ENCODE peak calls at places on chromosome 1, in six cellular contexts. C is tibial artery, Z is astrocyte, O is colonic mucosa, W is breast epithelium, H is heart left ventricle. V is an unnamed sample.

GRCh38 chr1:202592141-202592540 is 118.1 kb downstream of the SYT2 start:
- DNase-seq in Z (no peak), C (no peak), O (no peak), H (no peak), W (no peak), V (no peak)

GRCh38 chr1:53079251-53079650 is 17.2 kb downstream of the PODN start:
- DNase-seq in Z (no peak), W (no peak), C (no peak), O (no peak), H (no peak), V (no peak)

GRCh38 chr1:228236744-228237143 is 28.9 kb downstream of the OBSCN start:
- DNase-seq in C (no peak), Z (peak; percentile 10), W (no peak), O (peak; percentile 60), H (no peak), V (no peak)

GRCh38 chr1:19423130-19423529 is 62.2 kb downstream of the CAPZB start:
- DNase-seq in H (peak; percentile 48), Z (no peak), O (no peak), W (no peak), C (no peak), V (no peak)

GRCh38 chr1:101191049-101191448 is 45.8 kb upstream of the S1PR1 start:
- DNase-seq in H (no peak), W (no peak), O (no peak), Z (no peak), C (no peak), V (no peak)

GRCh38 chr1:200975458-200975857 is 48.1 kb downstream of the KIF21B start:
- DNase-seq in O (no peak), C (no peak), Z (no peak), W (no peak), H (no peak), V (no peak)

GRCh38 chr1:6209661-6210605 is 4.0 kb downstream of the RNF207 start:
- DNase-seq in W (no peak), H (no peak), O (peak; percentile 26), Z (no peak), C (no peak), V (no peak)

GRCh38 chr1:230303822-230304221 is 122.3 kb downstream of the PGBD5 start:
- DNase-seq in W (no peak), C (no peak), O (no peak), H (no peak), Z (peak; percentile 52), V (no peak)

GRCh38 chr1:206067486-206068302 is 14.7 kb downstream of the RHEX start:
- DNase-seq in H (no peak), W (no peak), O (no peak), Z (no peak), C (no peak), V (peak; percentile 46)

GRCh38 chr1:11564237-11564636 is 85.3 kb downstream of the DISP3 start:
- DNase-seq in C (no peak), Z (no peak), W (no peak), O (no peak), H (no peak), V (no peak)

GRCh38 chr1:20426371-20426770 is 59.6 kb downstream of the CAMK2N1 start:
- DNase-seq in Z (no peak), O (no peak), H (no peak), W (no peak), C (no peak), V (no peak)

GRCh38 chr1:227726924-227727599 is 8.0 kb downstream of the JMJD4 start:
- DNase-seq in H (no peak), W (no peak), Z (no peak), O (no peak), C (no peak), V (no peak)

GRCh38 chr1:12595839-12596821 is 21.9 kb downstream of the DHRS3 start:
- DNase-seq in W (peak; percentile 97), C (peak; percentile 98), H (peak; percentile 82), Z (peak; percentile 99), O (peak; percentile 90), V (peak; percentile 80)

GRCh38 chr1:11804666-11805453 is 904 bp downstream of the MTHFR start:
- DNase-seq in W (no peak), Z (peak; percentile 62), C (peak; percentile 76), H (peak; percentile 80), O (peak; percentile 59), V (peak; percentile 70)

GRCh38 chr1:176379626-176380339 is 83.2 kb upstream of the PAPPA2 start:
- DNase-seq in W (no peak), H (no peak), C (peak; percentile 74), Z (no peak), O (no peak), V (no peak)

GRCh38 chr1:235093013-235093618 is 35.5 kb downstream of the TOMM20 start:
- DNase-seq in O (peak; percentile 68), C (peak; percentile 76), Z (peak; percentile 53), W (no peak), H (peak; percentile 63), V (no peak)

GRCh38 chr1:193634470-193634869 is 448.1 kb upstream of the B3GALT2 start:
- DNase-seq in H (no peak), C (no peak), O (no peak), W (no peak), Z (no peak), V (no peak)

GRCh38 chr1:156468693-156469345 is 31.8 kb downstream of the MEF2D start:
- DNase-seq in H (no peak), W (no peak), Z (no peak), C (no peak), O (no peak), V (no peak)

GRCh38 chr1:6354659-6355317 is 38.8 kb downstream of the ACOT7 start:
- DNase-seq in Z (no peak), C (no peak), O (no peak), W (no peak), H (no peak), V (no peak)

GRCh38 chr1:81613803-81614202 is 186.9 kb upstream of the ADGRL2 start:
- DNase-seq in H (no peak), O (no peak), C (no peak), Z (no peak), W (no peak), V (no peak)

GRCh38 chr1:226778657-226779058 is 39.6 kb upstream of the ITPKB start:
- DNase-seq in C (no peak), W (peak; percentile 69), Z (peak; percentile 98), O (peak; percentile 49), H (peak; percentile 29), V (no peak)

GRCh38 chr1:33930346-33931114 is 66.7 kb downstream of the HMGB4 start:
- DNase-seq in Z (no peak), W (no peak), O (no peak), C (no peak), H (no peak), V (no peak)

GRCh38 chr1:210437111-210437510 is 108.4 kb downstream of the HHAT start:
- DNase-seq in C (no peak), Z (no peak), H (no peak), O (no peak), W (no peak), V (no peak)

GRCh38 chr1:222046684-222047083 is 304.8 kb upstream of the DUSP10 start:
- DNase-seq in H (no peak), Z (no peak), W (no peak), O (no peak), C (no peak), V (no peak)

DNA sequence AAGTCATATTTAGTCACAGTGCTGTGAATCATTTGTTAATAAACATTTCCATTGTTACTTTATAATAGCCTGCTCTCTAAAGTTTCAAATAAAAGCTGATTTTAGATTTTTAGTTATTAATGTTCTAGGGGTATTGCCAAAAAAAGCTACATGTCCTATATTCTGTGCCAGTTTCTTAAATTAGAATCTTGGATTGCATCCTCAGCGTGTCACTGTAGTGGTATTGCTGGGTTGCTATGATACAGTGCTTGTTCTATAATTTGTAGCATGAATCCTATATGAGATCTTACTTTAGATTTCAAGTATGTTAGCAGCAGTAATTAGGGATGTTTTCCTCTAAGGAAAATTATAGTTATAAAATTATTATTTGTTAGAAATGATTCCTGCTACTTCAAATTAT is 16.4 kb downstream of the PPP2R5A start:
- DNase-seq in H (no peak), O (no peak), C (no peak), W (no peak), Z (no peak), V (no peak)
- H3K4me1 ChIP-seq in H (peaks cover 30% of the 10 kb centered on the region), O (no peaks in the 10 kb centered on the region), C (peaks cover 10% of the 10 kb centered on the region), W (no peaks in the 10 kb centered on the region), Z (no peaks in the 10 kb centered on the region), V (peaks cover 2% of the 10 kb centered on the region)

GRCh38 chr1:207833956-207834660 is 76.8 kb downstream of the CD34 start:
- DNase-seq in O (no peak), W (no peak), C (peak; percentile 52), H (no peak), Z (no peak), V (no peak)
- H3K4me1 ChIP-seq in O (no peaks in the 10 kb centered on the region), W (peaks cover 3% of the 10 kb centered on the region), C (peaks cover 39% of the 10 kb centered on the region), H (peaks cover 91% of the 10 kb centered on the region), Z (no peaks in the 10 kb centered on the region), V (peaks cover 50% of the 10 kb centered on the region)

GRCh38 chr1:66394603-66395002 is 139.3 kb upstream of the SGIP1 start:
- DNase-seq in Z (no peak), H (no peak), O (no peak), W (no peak), C (no peak), V (no peak)
- H3K4me1 ChIP-seq in Z (no peaks in the 10 kb centered on the region), H (peaks cover 15% of the 10 kb centered on the region), O (no peaks in the 10 kb centered on the region), W (no peaks in the 10 kb centered on the region), C (no peaks in the 10 kb centered on the region), V (peaks cover 6% of the 10 kb centered on the region)

GRCh38 chr1:32338637-32339145 is 2.7 kb upstream of the MARCKSL1 start:
- DNase-seq in Z (no peak), C (no peak), W (no peak), H (no peak), O (peak; percentile 54), V (no peak)

GRCh38 chr1:32339363-32339978 is 3.4 kb upstream of the MARCKSL1 start:
- DNase-seq in C (no peak), W (no peak), Z (peak; percentile 51), H (no peak), O (no peak), V (no peak)

GRCh38 chr1:32335951-32336867 is at the start of gene MARCKSL1:
- DNase-seq in W (peak; percentile 80), Z (peak; percentile 36), C (peak; percentile 80), H (peak; percentile 85), O (peak; percentile 85), V (peak; percentile 71)

GRCh38 chr1:32336963-32337675 is 1.1 kb upstream of the MARCKSL1 start:
- DNase-seq in W (no peak), Z (peak; percentile 32), C (no peak), H (peak; percentile 38), O (no peak), V (peak; percentile 65)

GRCh38 chr1:32337855-32338636 is 2.0 kb upstream of the MARCKSL1 start:
- DNase-seq in H (peak; percentile 39), O (peak; percentile 64), Z (peak; percentile 55), W (no peak), C (no peak), V (no peak)
- H3K4me1 ChIP-seq in H (peaks cover 36% of the 10 kb centered on the region), O (peaks cover 30% of the 10 kb centered on the region), Z (peaks cover 50% of the 10 kb centered on the region), W (peaks cover 17% of the 10 kb centered on the region), C (peaks cover 20% of the 10 kb centered on the region), V (no peaks in the 10 kb centered on the region)

V was measured in lung.